ENCODE peak calls at places on chromosome 2, in seven cellular contexts. One of them, this sample, is unnamed.

GRCh38 chr2:203811491-203812221 is 55.9 kb upstream of the CTLA4 start:
- DNase-seq in tibial nerve: peak; percentile 51
- DNase-seq in nephron progenitor cell: no peak
- DNase-seq in chondrocyte: no peak
- DNase-seq in esophagus squamous epithelium: peak; percentile 11
- DNase-seq in cardiac muscle cell: peak; percentile 84
- DNase-seq in CD8-positive, alpha-beta T cell: peak; percentile 59
- DNase-seq in this sample: peak; percentile 61

GRCh38 chr2:19752500-19752899 is 149.3 kb downstream of the TTC32 start:
- DNase-seq in chondrocyte: no peak
- DNase-seq in nephron progenitor cell: no peak
- DNase-seq in cardiac muscle cell: no peak
- DNase-seq in CD8-positive, alpha-beta T cell: no peak
- DNase-seq in tibial nerve: no peak
- DNase-seq in esophagus squamous epithelium: no peak
- DNase-seq in this sample: no peak

GRCh38 chr2:118527571-118527970 is 319.9 kb downstream of the EN1 start:
- DNase-seq in cardiac muscle cell: peak; percentile 5
- DNase-seq in CD8-positive, alpha-beta T cell: no peak
- DNase-seq in tibial nerve: no peak
- DNase-seq in nephron progenitor cell: no peak
- DNase-seq in esophagus squamous epithelium: no peak
- DNase-seq in chondrocyte: no peak
- DNase-seq in this sample: no peak

GRCh38 chr2:492178-492577 is 185.0 kb downstream of the TMEM18 start:
- DNase-seq in tibial nerve: no peak
- DNase-seq in cardiac muscle cell: no peak
- DNase-seq in nephron progenitor cell: no peak
- DNase-seq in chondrocyte: no peak
- DNase-seq in CD8-positive, alpha-beta T cell: no peak
- DNase-seq in esophagus squamous epithelium: no peak
- DNase-seq in this sample: no peak

GRCh38 chr2:98027955-98028593 is 32.3 kb upstream of the TMEM131 start:
- DNase-seq in chondrocyte: no peak
- DNase-seq in tibial nerve: no peak
- DNase-seq in CD8-positive, alpha-beta T cell: no peak
- DNase-seq in cardiac muscle cell: peak; percentile 69
- DNase-seq in esophagus squamous epithelium: no peak
- DNase-seq in nephron progenitor cell: no peak
- DNase-seq in this sample: no peak

GRCh38 chr2:61253136-61253535 is 91.1 kb downstream of the C2orf74 start:
- DNase-seq in esophagus squamous epithelium: no peak
- DNase-seq in nephron progenitor cell: no peak
- DNase-seq in tibial nerve: no peak
- DNase-seq in CD8-positive, alpha-beta T cell: no peak
- DNase-seq in chondrocyte: no peak
- DNase-seq in cardiac muscle cell: no peak
- DNase-seq in this sample: no peak

GRCh38 chr2:165601065-165601830 is 131.8 kb downstream of the CSRNP3 start:
- DNase-seq in esophagus squamous epithelium: no peak
- DNase-seq in chondrocyte: no peak
- DNase-seq in tibial nerve: no peak
- DNase-seq in CD8-positive, alpha-beta T cell: no peak
- DNase-seq in nephron progenitor cell: no peak
- DNase-seq in cardiac muscle cell: no peak
- DNase-seq in this sample: no peak

GRCh38 chr2:69683170-69683971 is 39.8 kb upstream of the AAK1 start:
- DNase-seq in CD8-positive, alpha-beta T cell: no peak
- DNase-seq in nephron progenitor cell: no peak
- DNase-seq in cardiac muscle cell: peak; percentile 94
- DNase-seq in tibial nerve: no peak
- DNase-seq in chondrocyte: no peak
- DNase-seq in esophagus squamous epithelium: no peak
- DNase-seq in this sample: no peak

GRCh38 chr2:84717302-84717701 is 163.6 kb downstream of the TRABD2A start:
- DNase-seq in tibial nerve: no peak
- DNase-seq in chondrocyte: no peak
- DNase-seq in CD8-positive, alpha-beta T cell: no peak
- DNase-seq in nephron progenitor cell: no peak
- DNase-seq in esophagus squamous epithelium: no peak
- DNase-seq in cardiac muscle cell: no peak
- DNase-seq in this sample: no peak

GRCh38 chr2:241802806-241803318 is 6.1 kb upstream of the NEU4 start:
- DNase-seq in cardiac muscle cell: no peak
- DNase-seq in CD8-positive, alpha-beta T cell: no peak
- DNase-seq in nephron progenitor cell: peak; percentile 3
- DNase-seq in chondrocyte: no peak
- DNase-seq in tibial nerve: no peak
- DNase-seq in esophagus squamous epithelium: no peak
- DNase-seq in this sample: no peak

DNA sequence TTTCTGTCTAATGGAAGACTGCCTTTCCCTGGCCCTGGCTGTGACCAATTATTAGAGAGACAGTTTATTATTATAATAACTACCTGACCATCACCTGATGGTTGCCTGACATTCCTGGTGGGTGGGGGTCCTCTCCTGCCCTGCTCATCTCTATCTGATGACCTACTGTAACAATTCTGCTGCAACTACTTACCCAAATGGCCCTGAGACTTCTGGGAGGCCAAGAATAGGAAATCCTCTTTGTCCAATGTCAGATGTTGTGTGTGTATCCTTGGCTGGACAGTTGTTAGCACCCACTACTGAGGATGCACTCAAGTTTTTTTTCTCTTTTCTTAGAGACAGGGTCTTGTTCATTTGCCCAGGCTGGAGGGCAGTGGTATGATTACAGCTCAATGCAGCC is 110.3 kb downstream of the DDX1 start:
- DNase-seq in tibial nerve: no peak
- DNase-seq in CD8-positive, alpha-beta T cell: no peak
- DNase-seq in esophagus squamous epithelium: no peak
- DNase-seq in nephron progenitor cell: no peak
- DNase-seq in cardiac muscle cell: no peak
- DNase-seq in chondrocyte: no peak
- DNase-seq in this sample: no peak
- TF ChIP-seq CTCF in tibial nerve: no peak
- TF ChIP-seq CTCF in CD8-positive, alpha-beta T cell: no peak
- TF ChIP-seq CTCF in esophagus squamous epithelium: no peak
- TF ChIP-seq CTCF in nephron progenitor cell: no peak
- TF ChIP-seq CTCF in cardiac muscle cell: no peak
- TF ChIP-seq CTCF in chondrocyte: no peak
- TF ChIP-seq CTCF in this sample: no peak

DNA sequence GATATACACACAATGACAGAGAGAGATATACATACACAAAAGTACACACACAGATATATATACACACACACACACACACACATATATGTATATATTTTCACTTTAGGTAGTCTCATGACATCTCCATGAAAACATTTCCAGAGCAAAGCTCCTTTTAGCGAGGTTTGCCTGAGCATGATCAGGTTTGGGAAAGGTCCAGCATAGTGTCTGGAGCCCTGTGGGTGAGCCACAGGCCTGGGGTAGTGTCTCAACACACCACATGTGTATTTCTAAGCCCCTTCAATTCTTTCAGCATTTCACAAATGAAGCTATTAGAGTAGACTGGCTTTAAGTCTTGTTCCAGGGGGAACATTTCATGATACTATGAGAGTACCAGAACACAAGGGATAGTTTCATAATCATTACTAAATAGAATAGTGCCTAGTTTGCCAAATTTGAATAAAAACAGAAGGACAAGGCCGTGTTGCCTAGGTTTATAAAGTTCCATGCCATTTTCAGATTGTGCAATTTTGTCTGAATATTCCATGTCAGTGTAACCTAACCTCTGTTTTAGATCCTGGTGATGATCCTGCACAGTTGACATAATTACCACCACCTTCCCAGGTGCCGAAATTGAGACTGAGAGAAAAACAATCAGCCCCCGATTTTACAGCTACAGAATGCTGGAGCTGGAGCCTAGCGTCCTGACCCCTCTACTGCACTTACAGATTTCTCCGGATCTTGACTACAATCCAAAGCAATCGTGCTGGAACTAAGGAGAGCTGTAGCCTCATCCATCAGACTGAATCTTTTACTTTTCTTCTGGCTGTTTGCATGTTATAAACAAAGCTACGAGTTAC is 332.7 kb downstream of the CYRIA start:
- DNase-seq in nephron progenitor cell: no peak
- DNase-seq in cardiac muscle cell: no peak
- DNase-seq in CD8-positive, alpha-beta T cell: no peak
- DNase-seq in chondrocyte: no peak
- DNase-seq in esophagus squamous epithelium: no peak
- DNase-seq in tibial nerve: no peak
- DNase-seq in this sample: no peak
- TF ChIP-seq CTCF in nephron progenitor cell: no peak
- TF ChIP-seq CTCF in cardiac muscle cell: no peak
- TF ChIP-seq CTCF in CD8-positive, alpha-beta T cell: no peak
- TF ChIP-seq CTCF in chondrocyte: no peak
- TF ChIP-seq CTCF in esophagus squamous epithelium: no peak
- TF ChIP-seq CTCF in tibial nerve: no peak
- TF ChIP-seq CTCF in this sample: no peak

GRCh38 chr2:44009136-44009744 is 13.5 kb upstream of the LRPPRC start:
- DNase-seq in CD8-positive, alpha-beta T cell: no peak
- DNase-seq in cardiac muscle cell: no peak
- DNase-seq in nephron progenitor cell: no peak
- DNase-seq in esophagus squamous epithelium: no peak
- DNase-seq in tibial nerve: no peak
- DNase-seq in chondrocyte: no peak
- DNase-seq in this sample: no peak
- TF ChIP-seq CTCF in CD8-positive, alpha-beta T cell: no peak
- TF ChIP-seq CTCF in cardiac muscle cell: no peak
- TF ChIP-seq CTCF in nephron progenitor cell: no peak
- TF ChIP-seq CTCF in esophagus squamous epithelium: no peak
- TF ChIP-seq CTCF in tibial nerve: no peak
- TF ChIP-seq CTCF in chondrocyte: no peak
- TF ChIP-seq CTCF in this sample: no peak

GRCh38 chr2:71226391-71226964 is 425 bp downstream of the PAIP2B start:
- DNase-seq in tibial nerve: peak; percentile 29
- DNase-seq in CD8-positive, alpha-beta T cell: peak; percentile 21
- DNase-seq in chondrocyte: peak; percentile 85
- DNase-seq in nephron progenitor cell: peak; percentile 71
- DNase-seq in esophagus squamous epithelium: no peak
- DNase-seq in cardiac muscle cell: no peak
- DNase-seq in this sample: no peak

GRCh38 chr2:71224935-71225334 is 2.0 kb downstream of the PAIP2B start:
- DNase-seq in nephron progenitor cell: no peak
- DNase-seq in tibial nerve: no peak
- DNase-seq in chondrocyte: no peak
- DNase-seq in CD8-positive, alpha-beta T cell: no peak
- DNase-seq in esophagus squamous epithelium: no peak
- DNase-seq in cardiac muscle cell: no peak
- DNase-seq in this sample: no peak

GRCh38 chr2:71223767-71224333 is 3.1 kb downstream of the PAIP2B start:
- DNase-seq in nephron progenitor cell: peak; percentile 48
- DNase-seq in tibial nerve: peak; percentile 31
- DNase-seq in esophagus squamous epithelium: no peak
- DNase-seq in cardiac muscle cell: peak; percentile 51
- DNase-seq in chondrocyte: no peak
- DNase-seq in CD8-positive, alpha-beta T cell: no peak
- DNase-seq in this sample: no peak

GRCh38 chr2:71224457-71224856 is 2.4 kb downstream of the PAIP2B start:
- DNase-seq in nephron progenitor cell: no peak
- DNase-seq in cardiac muscle cell: no peak
- DNase-seq in chondrocyte: no peak
- DNase-seq in esophagus squamous epithelium: no peak
- DNase-seq in CD8-positive, alpha-beta T cell: no peak
- DNase-seq in tibial nerve: no peak
- DNase-seq in this sample: no peak

GRCh38 chr2:71226965-71227560 is at the start of gene PAIP2B:
- DNase-seq in cardiac muscle cell: peak; percentile 100
- DNase-seq in tibial nerve: peak; percentile 99
- DNase-seq in nephron progenitor cell: peak; percentile 98
- DNase-seq in esophagus squamous epithelium: peak; percentile 94
- DNase-seq in CD8-positive, alpha-beta T cell: peak; percentile 96
- DNase-seq in chondrocyte: peak; percentile 96
- DNase-seq in this sample: peak; percentile 96
- TF ChIP-seq CTCF in cardiac muscle cell: no peak
- TF ChIP-seq CTCF in tibial nerve: no peak
- TF ChIP-seq CTCF in nephron progenitor cell: no peak
- TF ChIP-seq CTCF in esophagus squamous epithelium: no peak
- TF ChIP-seq CTCF in CD8-positive, alpha-beta T cell: no peak
- TF ChIP-seq CTCF in chondrocyte: no peak
- TF ChIP-seq CTCF in this sample: no peak

DNA sequence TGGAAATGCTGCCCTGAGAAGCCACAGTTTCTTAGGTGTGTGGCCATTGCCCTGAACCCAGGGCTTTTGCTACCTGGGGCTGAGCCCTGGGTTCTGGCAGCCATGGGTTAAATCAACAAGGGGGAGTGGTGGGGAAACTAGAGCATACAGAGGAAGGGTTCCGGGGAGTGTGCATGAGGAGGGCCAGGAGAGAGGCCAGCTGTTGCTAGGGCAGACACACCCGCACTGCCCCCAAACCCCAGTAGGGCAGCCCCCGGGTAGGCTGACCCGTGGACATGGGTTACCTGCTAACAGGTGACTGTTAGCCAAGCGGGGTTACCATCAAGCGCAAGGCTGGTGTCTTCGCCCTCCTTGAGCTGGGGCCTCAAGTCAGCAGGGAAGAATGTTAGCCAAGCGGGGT is 14.8 kb upstream of the ARHGEF4 start:
- DNase-seq in chondrocyte: peak; percentile 68
- DNase-seq in esophagus squamous epithelium: no peak
- DNase-seq in CD8-positive, alpha-beta T cell: no peak
- DNase-seq in tibial nerve: no peak
- DNase-seq in cardiac muscle cell: no peak
- DNase-seq in nephron progenitor cell: no peak
- DNase-seq in this sample: no peak
- TF ChIP-seq CTCF in chondrocyte: no peak
- TF ChIP-seq CTCF in esophagus squamous epithelium: no peak
- TF ChIP-seq CTCF in CD8-positive, alpha-beta T cell: no peak
- TF ChIP-seq CTCF in tibial nerve: no peak
- TF ChIP-seq CTCF in cardiac muscle cell: no peak
- TF ChIP-seq CTCF in nephron progenitor cell: no peak
- TF ChIP-seq CTCF in this sample: no peak

GRCh38 chr2:110853516-110853915 is 121.1 kb downstream of the ACOXL start:
- DNase-seq in tibial nerve: no peak
- DNase-seq in CD8-positive, alpha-beta T cell: peak; percentile 57
- DNase-seq in nephron progenitor cell: peak; percentile 29
- DNase-seq in chondrocyte: no peak
- DNase-seq in cardiac muscle cell: peak; percentile 36
- DNase-seq in esophagus squamous epithelium: no peak
- DNase-seq in this sample: no peak
- TF ChIP-seq CTCF in tibial nerve: peak; percentile 33
- TF ChIP-seq CTCF in CD8-positive, alpha-beta T cell: peak; percentile 67
- TF ChIP-seq CTCF in nephron progenitor cell: peak; percentile 47
- TF ChIP-seq CTCF in chondrocyte: peak; percentile 72
- TF ChIP-seq CTCF in cardiac muscle cell: peak; percentile 74
- TF ChIP-seq CTCF in esophagus squamous epithelium: no peak
- TF ChIP-seq CTCF in this sample: no peak

GRCh38 chr2:86035883-86036789 is 69.5 kb downstream of the POLR1A start:
- DNase-seq in nephron progenitor cell: peak; percentile 15
- DNase-seq in esophagus squamous epithelium: peak; percentile 36
- DNase-seq in CD8-positive, alpha-beta T cell: peak; percentile 72
- DNase-seq in cardiac muscle cell: peak; percentile 83
- DNase-seq in chondrocyte: peak; percentile 86
- DNase-seq in tibial nerve: peak; percentile 70
- DNase-seq in this sample: no peak
- TF ChIP-seq CTCF in nephron progenitor cell: no peak
- TF ChIP-seq CTCF in esophagus squamous epithelium: peak; percentile 13
- TF ChIP-seq CTCF in CD8-positive, alpha-beta T cell: peak; percentile 27
- TF ChIP-seq CTCF in cardiac muscle cell: peak; percentile 24
- TF ChIP-seq CTCF in chondrocyte: peak; percentile 57
- TF ChIP-seq CTCF in tibial nerve: peak; percentile 13
- TF ChIP-seq CTCF in this sample: no peak

This sample was measured in omental fat pad.